ENCODE peak calls at places on chromosome 11, in four cellular contexts. H, R, X and K are unnamed samples. For H3K9me3, the result is how much of the 10 kb centered on the place peaks cover.

GRCh38 chr11:22454461-22454860 is 116.3 kb downstream of the SLC17A6 start:
- DNase-seq in H (no peak), R (no peak), X (no peak), K (no peak)

GRCh38 chr11:19628018-19628417 is 84.6 kb upstream of the NAV2 start:
- DNase-seq in H (no peak), R (no peak), X (no peak), K (no peak)

GRCh38 chr11:65654375-65655349 is 8.1 kb downstream of the RELA start:
- DNase-seq in H (no peak), R (no peak), X (no peak), K (no peak)

GRCh38 chr11:76260296-76260695 is 54.0 kb upstream of the WNT11 start:
- DNase-seq in H (no peak), R (no peak), X (no peak), K (no peak)

GRCh38 chr11:45182902-45183301 is 36.5 kb downstream of the PRDM11 start:
- DNase-seq in H (peak), R (peak), X (no peak), K (no peak)

GRCh38 chr11:32034680-32035079 is 56.2 kb upstream of the RCN1 start:
- DNase-seq in H (no peak), R (no peak), X (no peak), K (no peak)

GRCh38 chr11:67519726-67520125 is 3.5 kb downstream of the CABP2 start:
- DNase-seq in H (no peak), R (no peak), X (no peak), K (no peak)

GRCh38 chr11:44979536-44980399 is 29.1 kb upstream of the TP53I11 start:
- DNase-seq in H (no peak), R (peak), X (no peak), K (peak)

GRCh38 chr11:128089962-128090361 is 497.4 kb downstream of the ETS1 start:
- DNase-seq in H (no peak), R (no peak), X (no peak), K (no peak)

GRCh38 chr11:92886243-92886905 is 83.1 kb upstream of the MTNR1B start:
- DNase-seq in H (peak), R (peak), X (peak), K (peak)

GRCh38 chr11:3220521-3221407 is 2.2 kb upstream of the MRGPRG start:
- DNase-seq in H (no peak), R (no peak), X (no peak), K (no peak)

GRCh38 chr11:11510939-11511338 is 110.9 kb downstream of the GALNT18 start:
- DNase-seq in H (no peak), R (no peak), X (no peak), K (no peak)

GRCh38 chr11:97722721-97723120 is 1298.0 kb upstream of the CNTN5 start:
- DNase-seq in H (no peak), R (no peak), X (no peak), K (no peak)

GRCh38 chr11:12827929-12828812 is 153.9 kb downstream of the TEAD1 start:
- DNase-seq in H (no peak), R (no peak), X (peak), K (no peak)

GRCh38 chr11:44773351-44773965 is 46.7 kb downstream of the TSPAN18 start:
- DNase-seq in H (no peak), R (no peak), X (no peak), K (no peak)

GRCh38 chr11:68349461-68350249 is 37.3 kb downstream of the LRP5 start:
- DNase-seq in H (no peak), R (no peak), X (no peak), K (no peak)

GRCh38 chr11:129950319-129951034 is 52.2 kb downstream of the PRDM10 start:
- DNase-seq in H (peak), R (no peak), X (no peak), K (no peak)

GRCh38 chr11:60183595-60184201 is 815 bp upstream of the MS4A6A start:
- DNase-seq in H (no peak), R (no peak), X (no peak), K (no peak)

GRCh38 chr11:78371221-78371899 is 46.3 kb downstream of the GAB2 start:
- DNase-seq in H (no peak), R (no peak), X (no peak), K (no peak)

GRCh38 chr11:115501895-115502589 is 2.2 kb downstream of the CADM1 start:
- DNase-seq in H (no peak), R (no peak), X (peak), K (no peak)

GRCh38 chr11:26578998-26579635 is 7.1 kb upstream of the MUC15 start:
- DNase-seq in H (no peak), R (no peak), X (no peak), K (no peak)

GRCh38 chr11:64057890-64058289 is 22.2 kb downstream of the FLRT1 start:
- DNase-seq in H (no peak), R (no peak), X (no peak), K (no peak)

GRCh38 chr11:64059339-64060176 is 23.8 kb downstream of the FLRT1 start:
- DNase-seq in H (peak), R (no peak), X (no peak), K (no peak)

GRCh38 chr11:64056861-64057260 is 21.1 kb downstream of the FLRT1 start:
- DNase-seq in H (no peak), R (no peak), X (no peak), K (no peak)

GRCh38 chr11:64060263-64060860 is 24.6 kb downstream of the FLRT1 start:
- DNase-seq in H (no peak), R (no peak), X (no peak), K (no peak)

DNA sequence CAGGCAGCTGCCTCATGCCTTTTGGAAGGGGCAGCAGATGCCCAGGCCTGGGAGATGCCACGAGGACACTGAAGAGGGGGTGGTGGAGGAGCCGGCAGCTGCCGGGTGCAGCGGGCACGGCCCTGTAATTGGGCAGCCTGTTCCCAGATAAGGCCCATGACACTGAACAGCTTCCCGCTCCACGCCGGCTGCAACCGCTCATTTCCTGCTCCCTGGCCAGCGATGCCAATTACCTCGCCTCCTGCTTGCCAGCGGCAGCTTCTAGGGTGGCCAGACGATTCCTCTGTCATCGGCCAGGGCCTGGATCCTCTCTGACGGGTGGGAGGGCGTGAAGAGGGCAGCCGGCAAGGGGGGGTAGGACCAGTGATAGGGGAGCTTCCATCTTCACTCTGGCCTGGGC is 22.8 kb downstream of the FLRT1 start:
- DNase-seq in H (peak), R (no peak), X (no peak), K (no peak)
- TF ChIP-seq TCF7L2 in H (no peak), R (no peak), X (no peak), K (no peak)

GRCh38 chr11:100269511-100269910 is 417.6 kb upstream of the ARHGAP42 start:
- DNase-seq in H (no peak), R (no peak), X (no peak), K (no peak)
- H3K9me3 ChIP-seq in H (under half), R (under half), X (under half), K (under half)

DNA sequence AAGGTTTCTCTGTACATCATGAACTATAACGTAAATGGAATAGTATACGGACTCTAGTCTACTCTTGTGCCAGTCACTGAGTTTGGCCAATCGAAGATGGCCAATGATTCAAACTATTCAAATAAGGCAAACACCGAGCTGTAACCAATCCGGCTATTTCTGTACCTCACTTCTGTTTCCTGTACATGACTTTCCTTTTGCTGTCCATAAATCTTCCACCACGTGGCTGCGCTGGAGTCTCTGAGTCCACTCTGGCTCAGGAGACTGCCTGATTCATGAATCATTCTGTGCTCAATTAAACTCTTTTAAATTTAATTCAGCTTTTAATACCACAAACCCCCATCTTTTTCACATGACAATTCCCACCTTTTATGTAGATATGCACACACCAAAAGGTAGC is 1.5 kb upstream of the JAML start:
- DNase-seq in H (no peak), R (no peak), X (no peak), K (no peak)
- TF ChIP-seq TCF7L2 in H (no peak), R (no peak), X (no peak), K (no peak)

GRCh38 chr11:1167256-1167655 is 9.5 kb downstream of the MUC5AC start:
- DNase-seq in H (no peak), R (no peak), X (no peak), K (no peak)
- H3K9me3 ChIP-seq in H (under half), R (under half), X (under half), K (under half)

GRCh38 chr11:72710278-72710677 is 36.1 kb upstream of the PDE2A start:
- DNase-seq in H (no peak), R (no peak), X (no peak), K (no peak)

GRCh38 chr11:72709478-72710238 is 35.4 kb upstream of the PDE2A start:
- DNase-seq in H (no peak), R (no peak), X (no peak), K (no peak)

GRCh38 chr11:72711141-72711540 is 36.9 kb upstream of the PDE2A start:
- DNase-seq in H (no peak), R (no peak), X (no peak), K (no peak)

GRCh38 chr11:72712876-72713275 is 38.7 kb upstream of the PDE2A start:
- DNase-seq in H (no peak), R (no peak), X (no peak), K (no peak)

DNA sequence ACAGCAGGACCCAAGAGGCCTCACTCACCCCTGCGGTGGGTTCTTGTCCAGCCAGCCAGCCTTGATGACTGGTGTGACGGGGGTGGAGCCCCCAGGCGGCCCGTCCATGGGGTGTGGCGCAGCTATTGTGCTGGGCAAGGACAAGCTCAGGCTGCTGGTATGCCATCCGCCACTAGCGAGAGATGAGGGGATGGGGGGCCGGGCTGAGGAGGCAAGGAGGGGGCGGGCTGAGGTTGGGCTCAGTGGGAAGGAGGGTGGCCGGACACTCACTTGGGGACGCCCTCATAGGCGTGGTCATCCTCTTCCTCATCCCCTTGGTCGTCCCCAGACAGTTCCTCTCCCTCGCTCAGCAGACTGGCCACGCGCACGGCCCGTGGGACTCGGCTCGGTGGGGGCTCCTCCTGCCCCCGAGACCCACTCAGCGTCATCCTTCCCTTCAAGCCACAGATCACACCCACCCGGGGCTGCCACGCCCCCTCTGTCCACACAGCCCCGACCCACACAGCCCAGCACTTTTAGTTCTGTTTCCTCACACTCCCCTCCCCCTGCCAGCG is 38.0 kb upstream of the PDE2A start:
- DNase-seq in H (no peak), R (no peak), X (no peak), K (no peak)
- TF ChIP-seq TCF7L2 in H (no peak), R (no peak), X (no peak), K (no peak)

DNA sequence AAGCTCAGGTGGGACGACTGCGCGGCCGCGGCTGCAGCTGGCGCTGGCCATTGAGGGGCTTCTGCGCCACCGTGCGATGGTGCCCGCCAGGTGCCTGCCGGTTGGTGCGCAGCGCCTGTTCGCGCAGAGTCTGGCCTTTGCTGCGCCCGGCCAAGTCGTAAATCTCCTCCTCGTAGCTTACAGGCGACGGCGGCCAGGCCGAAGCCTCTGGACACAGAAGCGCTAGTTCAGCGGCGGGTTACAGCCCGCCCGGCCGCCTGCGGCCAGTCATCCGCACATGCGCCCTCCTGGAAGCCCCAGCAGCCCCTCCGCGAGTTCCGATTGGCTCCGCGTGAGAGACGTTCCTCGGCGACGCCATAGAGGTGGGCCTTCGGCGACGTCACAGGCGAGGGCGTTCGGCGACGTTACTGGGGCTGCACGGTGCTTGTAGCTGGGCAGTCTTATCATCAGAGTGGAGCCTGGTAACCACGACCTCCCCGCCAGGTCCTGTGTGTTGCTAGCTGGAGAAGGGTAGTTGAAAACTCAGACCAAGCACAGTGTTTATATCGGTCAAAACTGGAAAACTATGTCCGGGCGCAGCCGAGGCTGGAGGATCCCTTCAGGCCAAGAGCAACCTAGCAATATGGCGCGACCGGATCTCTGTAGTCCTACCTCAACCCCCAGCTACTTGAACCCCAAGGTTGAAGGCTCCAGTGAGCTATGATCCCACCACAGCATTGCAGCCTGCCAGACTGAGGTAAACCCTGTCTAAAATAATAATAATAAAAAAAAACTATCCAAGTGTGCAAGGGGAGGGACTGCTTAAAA is 265.7 kb downstream of the OR4C45 start:
- DNase-seq in H (peak), R (no peak), X (no peak), K (no peak)
- H3K9me3 ChIP-seq in H (under half), R (under half), X (half or more), K (under half)

GRCh38 chr11:133894956-133895549 is 49.7 kb upstream of the SPATA19 start:
- DNase-seq in H (no peak), R (no peak), X (no peak), K (no peak)

GRCh38 chr11:133892126-133892525 is 46.8 kb upstream of the SPATA19 start:
- DNase-seq in H (no peak), R (no peak), X (no peak), K (no peak)

GRCh38 chr11:133892584-133893380 is 47.5 kb upstream of the SPATA19 start:
- DNase-seq in H (no peak), R (no peak), X (no peak), K (no peak)

GRCh38 chr11:133895551-133895950 is 50.2 kb upstream of the SPATA19 start:
- DNase-seq in H (no peak), R (no peak), X (no peak), K (no peak)

DNA sequence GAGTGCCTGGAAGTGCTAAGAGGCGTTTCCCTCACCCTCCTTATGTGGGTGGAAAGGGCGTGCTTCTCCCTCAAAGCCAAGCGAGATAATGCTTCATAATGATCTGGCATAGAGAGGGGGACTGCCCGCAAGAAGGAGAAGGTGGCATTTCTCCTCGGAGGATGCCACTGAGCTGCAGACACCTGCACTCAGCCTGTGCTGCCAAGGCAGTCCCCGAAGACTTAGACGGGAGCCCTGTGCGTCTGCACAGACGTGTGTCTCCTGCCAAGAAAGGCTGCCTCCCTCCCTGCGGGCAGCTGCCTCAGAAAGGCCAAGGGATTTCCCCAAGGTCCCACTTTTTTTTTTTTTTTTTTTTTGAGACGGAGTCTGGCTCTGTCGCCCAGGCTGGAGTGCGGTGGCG is 48.1 kb upstream of the SPATA19 start:
- DNase-seq in H (no peak), R (no peak), X (no peak), K (no peak)
- TF ChIP-seq TCF7L2 in H (no peak), R (no peak), X (no peak), K (no peak)

DNA sequence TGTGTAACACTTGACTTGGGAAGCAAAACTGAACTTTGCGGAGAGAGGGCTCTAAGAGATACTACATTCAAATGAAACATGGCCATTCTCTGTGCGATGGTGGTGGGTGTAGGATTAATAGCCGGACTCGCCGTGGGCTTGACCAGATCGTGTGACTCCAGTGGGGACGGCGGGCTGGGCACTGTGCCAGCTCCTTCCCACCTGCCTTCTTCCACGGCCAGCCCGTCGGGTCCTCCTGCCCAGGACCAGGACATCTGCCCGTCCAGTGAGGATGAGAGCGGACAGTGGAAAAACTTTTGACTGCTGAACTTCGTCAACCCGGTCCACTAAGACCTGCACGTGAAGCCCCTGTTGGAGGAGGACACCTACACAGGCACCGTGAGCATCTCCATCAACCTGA is 137.4 kb downstream of the OR4C45 start:
- DNase-seq in H (no peak), R (no peak), X (no peak), K (no peak)
- H3K9me3 ChIP-seq in H (under half), R (under half), X (half or more), K (under half)

DNA sequence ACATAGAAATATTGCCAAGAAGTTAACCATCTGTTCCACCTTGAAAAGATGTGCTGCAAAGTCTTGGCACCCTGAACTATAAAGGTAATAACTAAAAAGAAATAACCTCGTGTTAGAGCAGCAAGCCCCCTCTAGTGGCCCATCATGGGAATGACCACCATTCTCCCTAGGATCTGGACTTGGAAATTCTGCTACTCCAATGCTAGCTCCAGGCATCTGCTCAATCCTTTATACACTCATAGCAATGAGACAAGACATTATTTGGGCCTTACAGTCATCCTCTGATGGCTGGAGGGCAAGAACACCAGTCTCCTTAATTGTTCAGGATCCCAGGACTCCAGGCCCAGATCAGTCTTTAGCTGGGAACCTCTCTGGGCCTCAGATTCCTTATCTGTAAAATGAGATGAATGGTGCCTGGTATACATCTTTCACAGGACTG is 76.0 kb downstream of the CWC15 start:
- DNase-seq in H (peak), R (peak), X (peak), K (no peak)
- TF ChIP-seq TCF7L2 in H (no peak), R (no peak), X (no peak), K (no peak)